ENCODE peak calls at places on chromosome 9, in five cellular contexts. V is foreskin melanocyte; J is stimulated activated CD8-positive, alpha-beta memory T cell treated with anti-CD3 and anti-CD28 coated beads, Interleukin-7, amount 100 ng/mL, for 48 hours; D is right lobe of liver; S is sigmoid colon. U is an unnamed sample.

GRCh38 chr9:114359801-114360200 is 28.0 kb downstream of the AKNA start:
- DNase-seq in D (no peak), V (no peak), S (no peak), J (no peak), U (no peak)

GRCh38 chr9:115134941-115135340 is 17.0 kb upstream of the TNC start:
- DNase-seq in S (no peak), V (no peak), J (no peak), D (no peak), U (no peak)

GRCh38 chr9:126707083-126707482 is 93.4 kb downstream of the LMX1B start:
- DNase-seq in V (no peak), J (no peak), S (no peak), D (no peak), U (no peak)

GRCh38 chr9:108473209-108474112 is 382.3 kb downstream of the ACTL7B start:
- DNase-seq in S (no peak), V (no peak), J (no peak), D (no peak), U (no peak)

GRCh38 chr9:81789751-81790150 is 100.4 kb upstream of the TLE1 start:
- DNase-seq in D (no peak), S (no peak), J (no peak), V (no peak), U (no peak)

GRCh38 chr9:32705059-32705458 is 69.6 kb upstream of the TAF1L start:
- DNase-seq in J (no peak), D (no peak), S (no peak), V (no peak), U (no peak)

GRCh38 chr9:100602302-100602930 is 24.5 kb downstream of the CAVIN4 start:
- DNase-seq in V (peak; percentile 42), J (no peak), D (no peak), S (no peak), U (peak; percentile 41)

GRCh38 chr9:3903906-3904305 is 378.1 kb upstream of the RFX3 start:
- DNase-seq in D (no peak), S (no peak), V (no peak), J (no peak), U (no peak)

GRCh38 chr9:89802809-89803355 is 198.1 kb downstream of the GADD45G start:
- DNase-seq in D (no peak), S (peak; percentile 72), V (no peak), J (no peak), U (no peak)

GRCh38 chr9:137318976-137319375 is 16.9 kb upstream of the NRARP start:
- DNase-seq in S (peak; percentile 61), D (peak; percentile 61), J (no peak), V (no peak), U (no peak)

GRCh38 chr9:135339378-135339973 is 140.1 kb upstream of the PPP1R26 start:
- DNase-seq in V (no peak), J (no peak), D (peak; percentile 9), S (peak; percentile 61), U (no peak)

GRCh38 chr9:124454296-124454695 is 4.0 kb downstream of the ADGRD2 start:
- DNase-seq in J (no peak), D (no peak), V (no peak), S (no peak), U (no peak)

GRCh38 chr9:95429096-95429495 is 87.7 kb downstream of the PTCH1 start:
- DNase-seq in D (no peak), S (no peak), J (no peak), V (no peak), U (no peak)

GRCh38 chr9:135582966-135583685 is 21.6 kb downstream of the PAEP start:
- DNase-seq in D (no peak), S (no peak), J (no peak), V (no peak), U (no peak)

GRCh38 chr9:95507456-95508241 is 9.1 kb downstream of the PTCH1 start:
- DNase-seq in S (peak; percentile 78), V (peak; percentile 70), D (peak; percentile 51), J (no peak), U (no peak)

GRCh38 chr9:117784996-117785395 is 80.8 kb downstream of the TLR4 start:
- DNase-seq in S (no peak), J (no peak), V (no peak), D (no peak), U (no peak)

GRCh38 chr9:2494571-2494970 is 127.0 kb upstream of the VLDLR start:
- DNase-seq in D (no peak), S (no peak), J (no peak), V (no peak), U (no peak)

GRCh38 chr9:16368425-16369087 is 501.9 kb downstream of the BNC2 start:
- DNase-seq in V (no peak), D (no peak), J (no peak), S (no peak), U (no peak)

GRCh38 chr9:69109152-69109551 is 64.9 kb upstream of the TJP2 start:
- DNase-seq in J (no peak), D (no peak), S (no peak), V (no peak), U (no peak)

GRCh38 chr9:90287567-90288274 is 354.9 kb downstream of the DIRAS2 start:
- DNase-seq in D (no peak), J (no peak), V (no peak), S (no peak), U (peak; percentile 19)

GRCh38 chr9:524008-524407 is 309.3 kb downstream of the DOCK8 start:
- DNase-seq in S (no peak), J (no peak), D (no peak), V (no peak), U (no peak)

GRCh38 chr9:14710804-14711203 is 11.7 kb downstream of the CER1 start:
- DNase-seq in S (no peak), D (no peak), V (no peak), J (no peak), U (no peak)

GRCh38 chr9:2618289-2618688 is 3.3 kb upstream of the VLDLR start:
- DNase-seq in V (no peak), S (no peak), D (no peak), J (no peak), U (no peak)

GRCh38 chr9:126203313-126203712 is 123.3 kb upstream of the MVB12B start:
- DNase-seq in D (no peak), V (no peak), S (no peak), J (no peak), U (no peak)

GRCh38 chr9:113657765-113658564 is 194.4 kb downstream of the RGS3 start:
- DNase-seq in S (peak; percentile 91), J (peak; percentile 57), D (peak; percentile 84), V (peak; percentile 75), U (no peak)

GRCh38 chr9:23725279-23725946 is 100.6 kb downstream of the ELAVL2 start:
- DNase-seq in S (no peak), V (no peak), J (no peak), D (no peak), U (no peak)

GRCh38 chr9:69342769-69343168 is 17.8 kb downstream of the ENTREP1 start:
- DNase-seq in S (no peak), V (no peak), J (no peak), D (no peak), U (no peak)

GRCh38 chr9:70411141-70411929 is 3.1 kb downstream of the KLF9 start:
- DNase-seq in J (no peak), V (peak; percentile 59), S (peak; percentile 90), D (peak; percentile 52), U (no peak)

GRCh38 chr9:111598730-111599091 is 736 bp downstream of the PTGR1 start:
- DNase-seq in J (no peak), D (peak; percentile 39), V (peak; percentile 6), S (peak; percentile 75), U (no peak)

GRCh38 chr9:6014668-6015270 is 655 bp downstream of the RANBP6 start:
- DNase-seq in D (no peak), V (peak; percentile 14), S (no peak), J (no peak), U (no peak)

GRCh38 chr9:137244486-137245449 is 3.7 kb downstream of the TUBB4B start:
- DNase-seq in D (no peak), S (no peak), J (no peak), V (no peak), U (no peak)

U was measured in epithelial cell of proximal tubule.